ENCODE peak calls at places on chromosomes 3 and 15, in nine cellular contexts. P is ACHN; X is OCI-LY7; N is skeletal muscle cell; G is GM12865; V is neural crest cell; L is caudate nucleus; I is kidney glomerular epithelial cell; O is stimulated activated CD4-positive, alpha-beta T cell treated with anti-CD3 and anti-CD28 coated beads, Interleukin-12 subunit alpha, Interleukin-12 subunit beta, amount 100 ng/mL, for 4 hours. M is an unnamed sample.

GRCh38 chr3:8490079-8490552 is 11.5 kb upstream of the LMCD1 start:
- DNase-seq in P (peak), X (no peak), N (peak), G (no peak), V (no peak), L (no peak), I (peak), O (no peak), M (no peak)

GRCh38 chr3:33046521-33046920 is 50.4 kb downstream of the GLB1 start:
- DNase-seq in P (no peak), X (no peak), N (no peak), G (no peak), V (no peak), L (no peak), I (no peak), O (no peak), M (no peak)

GRCh38 chr3:35965908-35966307 is 326.6 kb downstream of the ARPP21 start:
- DNase-seq in P (peak), X (peak), N (peak), G (peak), V (no peak), L (no peak), I (peak), O (no peak), M (peak)

GRCh38 chr15:99014803-99015676 is 7.4 kb upstream of the PGPEP1L start:
- DNase-seq in P (peak), X (no peak), N (peak), G (peak), V (peak), L (no peak), I (peak), O (peak), M (peak)

GRCh38 chr3:45003859-45004258 is 22.2 kb upstream of the CLEC3B start:
- DNase-seq in P (no peak), X (no peak), N (no peak), G (no peak), V (no peak), L (no peak), I (no peak), O (no peak), M (no peak)

GRCh38 chr3:35864871-35865270 is 225.5 kb downstream of the ARPP21 start:
- DNase-seq in P (peak), X (no peak), N (no peak), G (no peak), V (no peak), L (no peak), I (no peak), O (no peak), M (no peak)

GRCh38 chr15:85681391-85681790 is 113.3 kb downstream of the KLHL25 start:
- DNase-seq in P (no peak), X (no peak), N (no peak), G (no peak), V (no peak), L (no peak), I (no peak), O (no peak), M (no peak)

GRCh38 chr3:171353423-171353822 is 106.8 kb downstream of the TNIK start:
- DNase-seq in P (peak), X (no peak), N (no peak), G (no peak), V (no peak), L (no peak), I (peak), O (no peak), M (peak)

GRCh38 chr15:48432688-48433087 is 101.5 kb downstream of the DUT start:
- DNase-seq in P (no peak), X (no peak), N (no peak), G (peak), V (no peak), L (no peak), I (no peak), O (no peak), M (no peak)

GRCh38 chr3:105661461-105661860 is 207.4 kb downstream of the CBLB start:
- DNase-seq in P (no peak), X (no peak), N (no peak), G (no peak), V (no peak), L (no peak), I (no peak), O (no peak), M (no peak)

GRCh38 chr3:119679874-119680273 is 2.7 kb upstream of the COX17 start:
- DNase-seq in P (no peak), X (no peak), N (no peak), G (no peak), V (no peak), L (no peak), I (no peak), O (no peak), M (no peak)

GRCh38 chr3:157906627-157907026 is 199.6 kb downstream of the SHOX2 start:
- DNase-seq in P (peak), X (no peak), N (no peak), G (no peak), V (no peak), L (no peak), I (no peak), O (no peak), M (no peak)

GRCh38 chr3:63413523-63413922 is 135.4 kb downstream of the SYNPR start:
- DNase-seq in P (no peak), X (no peak), N (no peak), G (no peak), V (no peak), L (no peak), I (no peak), O (no peak), M (no peak)

GRCh38 chr3:61061092-61061723 is 190.0 kb downstream of the FHIT start:
- DNase-seq in P (no peak), X (no peak), N (no peak), G (no peak), V (no peak), L (no peak), I (no peak), O (no peak), M (no peak)

GRCh38 chr3:113104746-113105479 is 106.4 kb upstream of the BOC start:
- DNase-seq in P (no peak), X (no peak), N (no peak), G (no peak), V (no peak), L (no peak), I (no peak), O (no peak), M (no peak)

GRCh38 chr15:90666135-90666909 is 50.8 kb upstream of the BLM start:
- DNase-seq in P (no peak), X (no peak), N (no peak), G (no peak), V (no peak), L (no peak), I (no peak), O (no peak), M (no peak)

GRCh38 chr15:57485869-57486268 is 105.8 kb upstream of the MYZAP start:
- DNase-seq in P (peak), X (no peak), N (peak), G (no peak), V (no peak), L (no peak), I (peak), O (no peak), M (peak)

GRCh38 chr15:43930079-43930478 is 103.3 kb downstream of the WDR76 start:
- DNase-seq in P (peak), X (no peak), N (no peak), G (no peak), V (no peak), L (no peak), I (no peak), O (no peak), M (no peak)

GRCh38 chr3:38360345-38360744 is 13.8 kb downstream of the XYLB start:
- DNase-seq in P (no peak), X (no peak), N (no peak), G (no peak), V (no peak), L (no peak), I (no peak), O (no peak), M (no peak)

GRCh38 chr15:84103345-84103744 is 132.2 kb upstream of the GOLGA6L4 start:
- DNase-seq in P (no peak), X (no peak), N (no peak), G (no peak), V (no peak), L (no peak), I (no peak), O (no peak), M (no peak)

GRCh38 chr15:73617310-73617709 is 15.9 kb downstream of the NPTN start:
- DNase-seq in P (no peak), X (no peak), N (no peak), G (no peak), V (no peak), L (no peak), I (no peak), O (no peak), M (no peak)

GRCh38 chr3:185702564-185703225 is 116.6 kb downstream of the SENP2 start:
- DNase-seq in P (no peak), X (no peak), N (no peak), G (no peak), V (no peak), L (no peak), I (no peak), O (no peak), M (no peak)

GRCh38 chr15:90620379-90621134 is 90.8 kb downstream of the CRTC3 start:
- DNase-seq in P (no peak), X (peak), N (no peak), G (peak), V (no peak), L (no peak), I (no peak), O (peak), M (no peak)

GRCh38 chr15:82177291-82178010 is 85.1 kb downstream of the EFL1 start:
- DNase-seq in P (no peak), X (no peak), N (no peak), G (peak), V (no peak), L (no peak), I (no peak), O (no peak), M (no peak)

GRCh38 chr15:43266834-43267233 is at the start of gene TGM5:
- DNase-seq in P (no peak), X (no peak), N (no peak), G (no peak), V (no peak), L (no peak), I (no peak), O (no peak), M (peak)

GRCh38 chr3:122458992-122459391 is 43.1 kb upstream of the WDR5B start:
- DNase-seq in P (peak), X (peak), N (peak), G (peak), V (no peak), L (no peak), I (no peak), O (no peak), M (peak)

GRCh38 chr3:187742351-187743171 is 2.7 kb downstream of the BCL6 start:
- DNase-seq in P (no peak), X (peak), N (no peak), G (no peak), V (no peak), L (no peak), I (peak), O (no peak), M (no peak)

GRCh38 chr15:44163370-44163769 is 31.7 kb downstream of the FRMD5 start:
- DNase-seq in P (no peak), X (no peak), N (no peak), G (no peak), V (no peak), L (no peak), I (no peak), O (no peak), M (no peak)

GRCh38 chr3:31391150-31391549 is 141.6 kb upstream of the STT3B start:
- DNase-seq in P (no peak), X (peak), N (no peak), G (peak), V (no peak), L (no peak), I (no peak), O (no peak), M (no peak)

GRCh38 chr15:35078221-35078915 is 6.7 kb downstream of the NANOGP8 start:
- DNase-seq in P (peak), X (peak), N (peak), G (peak), V (peak), L (peak), I (peak), O (peak), M (peak)

GRCh38 chr3:2098398-2099027 is at the start of gene CNTN4:
- DNase-seq in P (peak), X (no peak), N (no peak), G (peak), V (peak), L (peak), I (peak), O (peak), M (peak)

GRCh38 chr3:185928532-185928931 is 9.3 kb downstream of the TRA2B start:
- DNase-seq in P (no peak), X (no peak), N (no peak), G (no peak), V (no peak), L (no peak), I (no peak), O (no peak), M (no peak)

GRCh38 chr3:43894176-43895049 is 203.7 kb downstream of the ABHD5 start:
- DNase-seq in P (peak), X (peak), N (peak), G (peak), V (peak), L (peak), I (peak), O (peak), M (no peak)

GRCh38 chr3:133437391-133438093 is 37.7 kb downstream of the BFSP2 start:
- DNase-seq in P (peak), X (no peak), N (no peak), G (no peak), V (no peak), L (no peak), I (peak), O (no peak), M (peak)

GRCh38 chr3:107430214-107431047 is 53.2 kb downstream of the CCDC54 start:
- DNase-seq in P (peak), X (no peak), N (no peak), G (no peak), V (no peak), L (no peak), I (no peak), O (no peak), M (no peak)

GRCh38 chr15:32979710-32980109 is 214.8 kb downstream of the FMN1 start:
- DNase-seq in P (no peak), X (no peak), N (peak), G (no peak), V (no peak), L (no peak), I (peak), O (no peak), M (peak)